ENCODE peak calls at places on chromosomes 3 and 15, in six cellular contexts. U is OCI-LY7, Q is left ventricle myocardium inferior, P is WERI-Rb-1, H is BJ, Y is AG04449. T is an unnamed sample.
A peak's percentile ranks its signal among the peaks of the same experiment; 100 is the strongest.

GRCh38 chr3:188979669-188980311 is 192.0 kb upstream of the TPRG1 start:
- DNase-seq in Q (no peak), H (no peak), P (no peak), U (no peak), Y (no peak), T (no peak)

GRCh38 chr3:173221010-173221409 is 80.0 kb upstream of the SPATA16 start:
- DNase-seq in U (peak; percentile 13), H (no peak), Y (no peak), Q (no peak), P (no peak), T (no peak)

GRCh38 chr15:84840741-84841429 is 23.7 kb downstream of the ALPK3 start:
- DNase-seq in Y (peak; percentile 24), P (no peak), Q (peak; percentile 79), U (no peak), H (peak; percentile 19), T (no peak)

GRCh38 chr15:93382196-93382820 is 293.3 kb upstream of the RGMA start:
- DNase-seq in H (no peak), P (no peak), U (no peak), Q (no peak), Y (no peak), T (no peak)

GRCh38 chr15:84588053-84588874 is 12.5 kb upstream of the ZSCAN2 start:
- DNase-seq in Y (no peak), P (peak; percentile 90), U (peak; percentile 88), H (no peak), Q (peak; percentile 84), T (no peak)

GRCh38 chr3:188286087-188286513 is 132.1 kb downstream of the LPP start:
- DNase-seq in P (no peak), Y (peak; percentile 99), Q (no peak), H (peak; percentile 98), U (no peak), T (no peak)

GRCh38 chr15:60633426-60633968 is 154.6 kb upstream of the ICE2 start:
- DNase-seq in Q (no peak), P (no peak), U (no peak), H (no peak), Y (no peak), T (no peak)

GRCh38 chr15:28269097-28269496 is 52.9 kb downstream of the HERC2 start:
- DNase-seq in H (no peak), Q (peak; percentile 61), P (no peak), U (no peak), Y (no peak), T (no peak)

GRCh38 chr3:33855884-33856546 is 57.6 kb downstream of the PDCD6IP start:
- DNase-seq in P (no peak), Y (no peak), U (no peak), Q (no peak), H (no peak), T (no peak)

GRCh38 chr3:186722457-186722856 is 5.3 kb downstream of the KNG1 start:
- DNase-seq in U (no peak), P (peak; percentile 17), Q (no peak), H (no peak), Y (no peak), T (no peak)

GRCh38 chr3:13214847-13215472 is 141.7 kb upstream of the IQSEC1 start:
- DNase-seq in U (no peak), Q (no peak), Y (no peak), H (no peak), P (no peak), T (no peak)

GRCh38 chr15:42858540-42858939 is 62.0 kb downstream of the TTBK2 start:
- DNase-seq in H (no peak), Q (no peak), U (no peak), P (no peak), Y (no peak), T (no peak)

GRCh38 chr15:36737430-36737891 is 158.0 kb downstream of the CDIN1 start:
- DNase-seq in Q (no peak), P (no peak), U (no peak), H (peak; percentile 30), Y (peak; percentile 29), T (no peak)

GRCh38 chr15:91338763-91339162 is 238.7 kb downstream of the SV2B start:
- DNase-seq in Y (no peak), P (no peak), H (no peak), U (no peak), Q (no peak), T (no peak)

GRCh38 chr15:56490461-56490860 is 25.5 kb upstream of the MNS1 start:
- DNase-seq in P (no peak), Y (no peak), U (no peak), H (no peak), Q (no peak), T (no peak)

GRCh38 chr3:112459750-112460149 is 39.5 kb downstream of the BTLA start:
- DNase-seq in Y (no peak), U (no peak), Q (no peak), H (no peak), P (no peak), T (peak; percentile 57)

GRCh38 chr3:11609481-11609880 is 34.2 kb downstream of the VGLL4 start:
- DNase-seq in U (no peak), P (peak; percentile 83), H (no peak), Y (no peak), Q (no peak), T (no peak)

GRCh38 chr15:92059036-92059970 is 205.8 kb downstream of the SLCO3A1 start:
- DNase-seq in Y (no peak), P (no peak), U (no peak), Q (peak; percentile 51), H (no peak), T (no peak)

GRCh38 chr3:23324745-23325144 is 121.6 kb downstream of the UBE2E2 start:
- DNase-seq in U (peak; percentile 73), P (no peak), H (peak; percentile 12), Q (no peak), Y (no peak), T (no peak)

GRCh38 chr15:26866298-26867198 is at the start of gene GABRA5:
- DNase-seq in Y (no peak), Q (no peak), H (no peak), U (no peak), P (peak; percentile 76), T (no peak)

GRCh38 chr3:128995737-128996136 is 1.9 kb upstream of the CFAP92 start:
- DNase-seq in P (no peak), H (no peak), Y (no peak), Q (no peak), U (no peak), T (no peak)

GRCh38 chr3:128994581-128995161 is 795 bp upstream of the CFAP92 start:
- DNase-seq in U (no peak), Y (no peak), H (no peak), P (no peak), Q (no peak), T (no peak)

GRCh38 chr3:128993461-128994172 is at the start of gene CFAP92:
- DNase-seq in H (no peak), U (peak; percentile 88), Q (peak; percentile 89), P (peak; percentile 88), Y (no peak), T (peak; percentile 22)

GRCh38 chr3:128992926-128993460 is 883 bp downstream of the CFAP92 start:
- DNase-seq in Y (no peak), Q (no peak), H (no peak), U (no peak), P (no peak), T (no peak)

GRCh38 chr3:128994173-128994512 is 267 bp upstream of the CFAP92 start:
- DNase-seq in U (no peak), Y (no peak), Q (no peak), H (peak; percentile 8), P (no peak), T (no peak)
- H3K4me3 ChIP-seq in U (peak overlapping the region; percentile 55), Y (peak overlapping the region; percentile 45), Q (peak overlapping the region; percentile 70), H (peak overlapping the region; percentile 37), P (peak overlapping the region; percentile 47), T (no peak overlapping the region)

GRCh38 chr3:196195664-196196255 is 15.4 kb downstream of the ZDHHC19 start:
- DNase-seq in Q (no peak), H (no peak), Y (no peak), U (no peak), P (no peak), T (no peak)
- TF ChIP-seq CTCF in Q (no peak), H (no peak), Y (no peak), U (no peak), P (no peak), T (no peak)

GRCh38 chr15:64430000-64430735 is 30.2 kb upstream of the ZNF609 start:
- DNase-seq in P (peak; percentile 17), Y (peak; percentile 60), U (no peak), H (peak; percentile 77), Q (no peak), T (peak; percentile 19)
- H3K4me3 ChIP-seq in P (no peak overlapping the region), Y (no peak overlapping the region), U (no peak overlapping the region), H (no peak overlapping the region), Q (no peak overlapping the region), T (no peak overlapping the region)

DNA sequence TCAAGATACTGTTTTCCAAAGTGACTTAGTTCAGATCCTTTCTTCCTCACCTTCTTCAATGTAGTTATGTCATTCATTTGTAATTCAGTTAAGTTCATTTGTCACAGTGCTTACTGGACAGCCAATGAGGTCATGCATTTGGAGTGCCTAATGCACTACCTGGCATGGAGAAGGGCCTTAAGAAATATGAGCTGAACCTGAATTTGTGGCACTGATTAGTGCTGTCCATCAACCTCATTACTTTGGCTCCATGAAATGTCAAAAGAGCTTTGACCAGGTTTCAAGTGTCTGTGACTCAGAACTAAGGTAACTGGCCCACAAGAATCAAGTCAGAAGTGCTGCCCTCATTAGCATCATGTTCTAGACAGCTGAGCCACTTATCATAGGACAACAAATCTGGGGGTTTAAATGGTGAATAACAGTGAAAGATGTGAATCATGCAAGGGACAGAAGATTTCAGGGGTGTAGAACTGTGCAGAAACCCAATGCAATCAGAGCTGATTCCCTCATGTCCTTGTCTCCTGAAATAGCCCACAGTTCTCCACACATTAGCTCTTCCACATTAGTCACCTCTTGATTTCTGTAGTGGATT is 38.5 kb downstream of the CHST2 start:
- DNase-seq in H (no peak), Y (no peak), Q (no peak), P (no peak), U (no peak), T (no peak)
- TF ChIP-seq CTCF in H (no peak), Y (no peak), Q (no peak), P (no peak), U (no peak), T (no peak)

DNA sequence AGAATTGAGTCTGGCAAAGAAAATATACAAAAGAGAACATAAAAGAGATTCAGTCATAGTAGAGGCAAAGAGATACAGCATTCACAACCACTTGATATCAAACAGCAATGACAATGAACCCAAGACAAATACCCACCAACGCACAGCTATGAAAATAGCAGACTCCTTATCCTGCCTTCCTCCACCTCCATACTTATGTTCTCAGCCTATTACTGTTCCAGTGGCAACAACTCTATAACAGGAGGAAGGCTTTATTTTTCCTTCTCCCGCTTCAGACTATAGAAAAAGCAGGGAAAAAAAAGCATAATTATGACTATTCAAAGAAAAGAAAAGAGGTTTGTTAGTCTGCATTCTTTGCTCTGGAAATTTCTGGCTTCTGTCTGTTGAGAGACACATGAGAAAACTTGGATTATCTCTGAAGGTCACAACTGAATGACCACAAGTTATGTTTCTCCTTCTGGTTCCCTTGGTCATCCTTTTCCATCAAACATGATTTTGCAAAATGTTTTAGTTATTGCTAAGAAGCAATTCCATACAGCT is 81.2 kb upstream of the PLXND1 start:
- DNase-seq in Y (no peak), H (no peak), P (no peak), U (no peak), Q (no peak), T (no peak)
- H3K4me3 ChIP-seq in Y (no peak overlapping the region), H (no peak overlapping the region), P (no peak overlapping the region), U (no peak overlapping the region), Q (peak overlapping the region; percentile 61), T (no peak overlapping the region)

DNA sequence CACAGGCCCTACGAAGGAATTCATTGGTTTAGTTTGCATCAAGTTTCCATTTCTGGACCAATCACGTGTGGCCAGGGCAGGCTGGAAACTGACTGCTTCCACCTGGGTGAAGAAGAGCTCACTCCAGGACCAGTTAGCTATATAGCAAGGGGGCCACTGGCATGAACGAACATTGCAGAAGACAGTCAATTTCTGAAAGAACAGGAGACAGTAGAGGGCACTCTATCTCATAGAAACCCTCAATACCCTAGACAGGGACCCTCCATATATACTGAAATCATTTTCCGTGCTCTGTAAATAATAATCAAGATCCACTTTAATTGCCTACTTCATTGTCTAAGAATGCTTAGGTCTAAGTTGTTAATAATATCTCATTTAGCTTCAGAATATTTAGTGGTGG is 215.6 kb downstream of the CADPS start:
- DNase-seq in P (no peak), Y (no peak), H (no peak), U (peak; percentile 48), Q (no peak), T (no peak)
- TF ChIP-seq CTCF in P (peak; percentile 40), Y (no peak), H (no peak), U (peak; percentile 87), Q (no peak), T (no peak)